ENCODE peak calls at places on chromosomes 3 and 15, in nine cellular contexts. L is DMS153, Y is astrocyte of the spinal cord, U is left ventricle myocardium superior, V is left lung, H is transverse colon, R is SW480, N is NCI-H2081, A is AG10803. E is an unnamed sample.

GRCh38 chr3:134336587-134336986 is 37.7 kb downstream of the AMOTL2 start:
- DNase-seq in H (no peak), V (no peak), L (no peak), R (peak), Y (no peak), A (peak), U (no peak), N (no peak), E (no peak)

GRCh38 chr3:136990826-136991225 is 33.0 kb downstream of the IL20RB start:
- DNase-seq in Y (no peak), L (no peak), H (no peak), A (no peak), N (no peak), U (no peak), R (no peak), V (no peak), E (no peak)

GRCh38 chr15:73752817-73753214 is 335 bp downstream of the INSYN1 start:
- DNase-seq in U (peak), N (no peak), H (no peak), A (no peak), L (no peak), Y (no peak), R (no peak), V (no peak), E (no peak)

GRCh38 chr3:170907519-170908234 is 760 bp downstream of the EIF5A2 start:
- DNase-seq in R (peak), L (peak), U (no peak), A (peak), V (no peak), H (no peak), Y (peak), N (no peak), E (peak)

GRCh38 chr15:75174102-75174501 is 27.6 kb upstream of the C15orf39 start:
- DNase-seq in L (no peak), V (no peak), R (no peak), Y (no peak), N (no peak), U (peak), A (no peak), H (no peak), E (no peak)

GRCh38 chr3:43178891-43179366 is 73.0 kb upstream of the POMGNT2 start:
- DNase-seq in H (peak), R (peak), V (no peak), L (no peak), A (peak), N (no peak), Y (peak), U (no peak), E (peak)

GRCh38 chr3:95923496-95924210 is 890.7 kb upstream of the EPHA6 start:
- DNase-seq in V (no peak), H (no peak), N (no peak), Y (peak), L (no peak), A (peak), R (no peak), U (no peak), E (peak)

GRCh38 chr15:63332367-63333078 is 49.1 kb downstream of the CA12 start:
- DNase-seq in L (no peak), A (peak), N (no peak), R (no peak), Y (peak), V (no peak), U (no peak), H (no peak), E (peak)

GRCh38 chr3:129240436-129240835 is 9.0 kb upstream of the COPG1 start:
- DNase-seq in H (no peak), A (peak), L (no peak), R (peak), V (no peak), Y (no peak), U (no peak), N (no peak), E (no peak)

GRCh38 chr3:2838533-2839157 is 271.5 kb downstream of the IL5RA start:
- DNase-seq in A (no peak), V (no peak), Y (no peak), L (no peak), N (no peak), H (no peak), R (no peak), U (no peak), E (no peak)

GRCh38 chr3:178669046-178669445 is 132.8 kb downstream of the KCNMB2 start:
- DNase-seq in R (no peak), U (no peak), A (peak), Y (no peak), L (no peak), N (no peak), V (no peak), H (no peak), E (no peak)

GRCh38 chr3:169865176-169865800 is 4.4 kb downstream of the LRRC31 start:
- DNase-seq in A (no peak), U (no peak), N (no peak), Y (no peak), V (no peak), H (no peak), L (no peak), R (no peak), E (no peak)

GRCh38 chr3:120640231-120640630 is 41.8 kb downstream of the HGD start:
- DNase-seq in A (no peak), H (no peak), U (no peak), R (no peak), N (no peak), V (no peak), L (no peak), Y (no peak), E (no peak)

GRCh38 chr3:171456765-171457164 is 3.4 kb downstream of the TNIK start:
- DNase-seq in U (no peak), N (no peak), R (no peak), Y (no peak), H (no peak), A (no peak), L (no peak), V (no peak), E (no peak)

GRCh38 chr15:62873203-62873602 is 169.3 kb upstream of the TPM1 start:
- DNase-seq in Y (no peak), R (no peak), V (no peak), L (no peak), A (peak), H (no peak), U (no peak), N (no peak), E (no peak)

GRCh38 chr3:52054689-52055511 is 1.5 kb downstream of the DUSP7 start:
- DNase-seq in R (no peak), L (no peak), H (peak), Y (no peak), V (no peak), A (peak), U (peak), N (no peak), E (peak)

GRCh38 chr15:50458301-50458700 is 34.1 kb downstream of the USP8 start:
- DNase-seq in H (no peak), N (no peak), A (peak), R (no peak), L (no peak), U (no peak), Y (no peak), V (no peak), E (no peak)

GRCh38 chr15:89797678-89798201 is 16.9 kb downstream of the ANPEP start:
- DNase-seq in L (no peak), A (no peak), Y (no peak), N (no peak), V (peak), R (no peak), U (no peak), H (no peak), E (no peak)

GRCh38 chr3:177946965-177947364 is 589.3 kb upstream of the KCNMB2 start:
- DNase-seq in N (no peak), A (peak), H (no peak), R (no peak), L (no peak), V (no peak), U (no peak), Y (no peak), E (no peak)

GRCh38 chr3:196220587-196220986 is 4.3 kb downstream of the SLC51A start:
- DNase-seq in Y (no peak), R (no peak), N (no peak), L (no peak), V (no peak), A (no peak), H (no peak), U (no peak), E (no peak)